ENCODE peak calls at places on chromosomes 5 and 9, in five cellular contexts. J is HCT116, O is astrocyte, B is H9, A is PC-3. I is an unnamed sample.

GRCh38 chr5:137649228-137649890 is 86.5 kb downstream of the KLHL3 start:
- DNase-seq in B (no peak), A (no peak), O (peak; percentile 44), J (no peak), I (peak; percentile 79)

GRCh38 chr5:8857051-8857450 is 688.8 kb downstream of the SEMA5A start:
- DNase-seq in B (no peak), J (no peak), O (no peak), A (no peak), I (no peak)

GRCh38 chr5:43997647-43998251 is 391.5 kb downstream of the FGF10 start:
- DNase-seq in A (peak; percentile 82), J (no peak), O (no peak), B (no peak), I (no peak)

GRCh38 chr9:5712651-5713360 is 83.9 kb downstream of the RIC1 start:
- DNase-seq in A (no peak), J (no peak), B (no peak), O (no peak), I (no peak)

GRCh38 chr9:78630966-78631365 is 334.0 kb downstream of the PSAT1 start:
- DNase-seq in J (no peak), A (no peak), B (no peak), O (no peak), I (no peak)

GRCh38 chr9:133563286-133564213 is 29.0 kb downstream of the ADAMTSL2 start:
- DNase-seq in B (no peak), A (peak; percentile 16), J (no peak), O (no peak), I (peak; percentile 79)

GRCh38 chr5:154708845-154709244 is 46.3 kb upstream of the LARP1 start:
- DNase-seq in O (no peak), J (peak; percentile 57), A (peak; percentile 47), B (no peak), I (no peak)

GRCh38 chr5:67305913-67306710 is 109.5 kb upstream of the CD180 start:
- DNase-seq in J (no peak), A (no peak), O (peak; percentile 36), B (no peak), I (peak; percentile 46)

GRCh38 chr5:102296229-102296817 is at the start of gene SLCO4C1:
- DNase-seq in J (no peak), O (peak; percentile 46), A (no peak), B (peak; percentile 98), I (peak; percentile 59)

GRCh38 chr5:14569948-14570691 is 11.5 kb upstream of the OTULINL start:
- DNase-seq in A (peak; percentile 99), B (no peak), O (no peak), J (no peak), I (no peak)

GRCh38 chr5:81044868-81045267 is 84.7 kb downstream of the RASGRF2 start:
- DNase-seq in O (no peak), B (no peak), A (no peak), J (no peak), I (no peak)

GRCh38 chr5:133698259-133698554 is 85.9 kb upstream of the FSTL4 start:
- DNase-seq in J (no peak), A (no peak), B (no peak), O (no peak), I (no peak)

GRCh38 chr9:34578241-34579096 is 11.1 kb downstream of the CNTFR start:
- DNase-seq in J (no peak), A (no peak), B (peak; percentile 67), O (peak; percentile 55), I (peak; percentile 71)

GRCh38 chr5:1963941-1964451 is 81.3 kb upstream of the IRX4 start:
- DNase-seq in B (no peak), A (no peak), J (no peak), O (no peak), I (no peak)

GRCh38 chr9:87630846-87631245 is 95.1 kb upstream of the CTSL start:
- DNase-seq in A (no peak), J (no peak), B (no peak), O (no peak), I (no peak)

GRCh38 chr9:17402309-17402708 is 176.6 kb upstream of the SH3GL2 start:
- DNase-seq in B (no peak), O (peak; percentile 13), A (peak; percentile 30), J (no peak), I (peak; percentile 49)

GRCh38 chr5:40687316-40687715 is 7.6 kb downstream of the PTGER4 start:
- DNase-seq in A (no peak), J (no peak), B (no peak), O (no peak), I (peak; percentile 24)

GRCh38 chr9:126155756-126156664 is 170.6 kb upstream of the MVB12B start:
- DNase-seq in B (no peak), O (no peak), A (no peak), J (no peak), I (no peak)

GRCh38 chr9:106798021-106798799 is 64.8 kb upstream of the ZNF462 start:
- DNase-seq in B (no peak), A (no peak), O (no peak), J (no peak), I (no peak)

GRCh38 chr5:131264453-131265200 is 774 bp downstream of the CDC42SE2 start:
- DNase-seq in A (peak; percentile 24), O (no peak), B (peak; percentile 49), J (no peak), I (no peak)

GRCh38 chr5:96852769-96853168 is 23.5 kb upstream of the ERAP2 start:
- DNase-seq in J (no peak), O (peak; percentile 72), B (no peak), A (peak; percentile 61), I (peak; percentile 77)

GRCh38 chr9:82457281-82457680 is 468.7 kb downstream of the SPATA31D1 start:
- DNase-seq in J (no peak), B (no peak), A (no peak), O (no peak), I (no peak)

DNA sequence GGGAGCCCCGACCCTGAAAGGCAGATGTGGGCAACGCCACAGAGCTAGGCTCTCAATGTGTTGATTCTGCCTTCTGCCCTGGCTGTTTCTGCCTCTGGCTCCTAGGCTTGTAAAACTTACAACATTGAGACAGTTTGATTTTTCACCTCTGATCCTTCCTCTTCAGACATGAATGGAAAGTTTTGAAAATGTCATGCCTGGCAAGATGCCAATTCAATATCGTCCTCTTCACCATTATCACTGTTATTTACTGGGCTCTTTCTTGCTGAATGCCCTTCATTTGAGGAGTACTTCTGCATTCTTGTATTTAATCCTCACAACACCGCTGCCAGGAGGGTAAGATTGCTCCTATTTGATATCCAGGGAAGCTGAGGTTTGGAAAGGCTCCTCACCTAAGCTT is 12.6 kb upstream of the FGF1 start:
- DNase-seq in B (no peak), A (no peak), O (no peak), J (no peak), I (no peak)
- H2AFZ ChIP-seq in B (no peak overlapping the region), A (peak overlapping the region; percentile 50), O (no peak overlapping the region), J (no peak overlapping the region), I (peak overlapping the region; percentile 45)

GRCh38 chr5:130109152-130109551 is 204.9 kb downstream of the CHSY3 start:
- DNase-seq in B (no peak), O (no peak), J (peak; percentile 34), A (peak; percentile 61), I (peak; percentile 36)
- TF ChIP-seq CTCF in B (peak; percentile 80), O (peak; percentile 51), J (peak; percentile 62), A (peak; percentile 80), I (peak; percentile 48)

GRCh38 chr5:138909734-138910133 is 34.6 kb upstream of the LRRTM2 start:
- DNase-seq in O (no peak), B (no peak), A (no peak), J (no peak), I (no peak)

GRCh38 chr5:138900281-138900965 is 25.3 kb upstream of the LRRTM2 start:
- DNase-seq in J (no peak), O (peak; percentile 62), A (no peak), B (no peak), I (peak; percentile 43)

GRCh38 chr5:138903113-138903789 is 28.1 kb upstream of the LRRTM2 start:
- DNase-seq in J (no peak), A (no peak), O (peak; percentile 86), B (no peak), I (peak; percentile 89)

GRCh38 chr5:138901716-138902115 is 26.6 kb upstream of the LRRTM2 start:
- DNase-seq in A (no peak), J (no peak), O (no peak), B (no peak), I (peak; percentile 17)

GRCh38 chr5:138905541-138905940 is 30.4 kb upstream of the LRRTM2 start:
- DNase-seq in B (no peak), J (no peak), O (peak; percentile 80), A (no peak), I (no peak)
- H3K4me2 ChIP-seq in B (no peak overlapping the region), J (no peak overlapping the region), O (peak overlapping the region; percentile 35), A (no peak overlapping the region), I (no peak overlapping the region)

GRCh38 chr5:91357012-91357634 is 26.0 kb downstream of the ARRDC3 start:
- DNase-seq in O (no peak), A (no peak), J (no peak), B (peak; percentile 32), I (no peak)
- H2AFZ ChIP-seq in O (no peak overlapping the region), A (no peak overlapping the region), J (peak overlapping the region; percentile 1), B (no peak overlapping the region), I (no peak overlapping the region)

GRCh38 chr5:172344855-172345254 is 61.3 kb upstream of the UBTD2 start:
- DNase-seq in O (no peak), J (no peak), A (no peak), B (no peak), I (no peak)
- TF ChIP-seq CTCF in O (no peak), J (no peak), A (no peak), B (no peak), I (no peak)

GRCh38 chr9:120929392-120929791 is 2.8 kb upstream of the TRAF1 start:
- DNase-seq in O (no peak), B (no peak), A (no peak), J (no peak), I (no peak)

GRCh38 chr9:120926397-120926928 is at the start of gene TRAF1:
- DNase-seq in B (no peak), O (no peak), A (no peak), J (no peak), I (peak; percentile 24)

GRCh38 chr9:120927125-120928014 is 774 bp upstream of the TRAF1 start:
- DNase-seq in B (no peak), J (no peak), A (no peak), O (no peak), I (no peak)

GRCh38 chr9:120928720-120929389 is 2.3 kb upstream of the TRAF1 start:
- DNase-seq in B (peak; percentile 73), A (no peak), O (no peak), J (no peak), I (peak; percentile 50)

GRCh38 chr9:120928015-120928719 is 1.6 kb upstream of the TRAF1 start:
- DNase-seq in O (no peak), J (no peak), B (peak; percentile 49), A (no peak), I (no peak)
- H3K4me2 ChIP-seq in O (peak overlapping the region; percentile 85), J (peak overlapping the region; percentile 79), B (peak overlapping the region; percentile 51), A (no peak overlapping the region), I (peak overlapping the region; percentile 86)